ENCODE peak calls at places on chromosomes 6 and 20, in four cellular contexts. H is B cell, V is heart right ventricle, P is chondrocyte. O is an unnamed sample.

GRCh38 chr6:146913842-146914562 is 290.2 kb upstream of the STXBP5 start:
- DNase-seq in H (no peak), V (peak), P (peak), O (peak)

GRCh38 chr6:51855310-51856082 is 231.9 kb downstream of the PKHD1 start:
- DNase-seq in H (no peak), V (no peak), P (no peak), O (peak)

GRCh38 chr6:107488875-107489635 is 862 bp upstream of the SOBP start:
- DNase-seq in H (peak), V (peak), P (no peak), O (no peak)

GRCh38 chr20:52482049-52482448 is 290.5 kb upstream of the ZFP64 start:
- DNase-seq in H (no peak), V (no peak), P (no peak), O (no peak)

GRCh38 chr6:53233309-53233708 is 84.7 kb upstream of the GCM1 start:
- DNase-seq in H (no peak), V (no peak), P (no peak), O (no peak)

GRCh38 chr20:43925215-43925614 is 10.6 kb downstream of the TOX2 start:
- DNase-seq in H (no peak), V (no peak), P (no peak), O (no peak)

GRCh38 chr20:43514062-43514971 is 6.8 kb downstream of the L3MBTL1 start:
- DNase-seq in H (peak), V (peak), P (peak), O (peak)

GRCh38 chr6:152863618-152864326 is 113.2 kb downstream of the VIP start:
- DNase-seq in H (peak), V (no peak), P (no peak), O (peak)

GRCh38 chr6:45535933-45536332 is 158.2 kb upstream of the SUPT3H start:
- DNase-seq in H (no peak), V (no peak), P (no peak), O (no peak)

GRCh38 chr20:38170219-38170902 is 5.3 kb upstream of the TGM2 start:
- DNase-seq in H (no peak), V (no peak), P (no peak), O (no peak)

GRCh38 chr6:122838060-122838780 is 49.2 kb downstream of the SMPDL3A start:
- DNase-seq in H (no peak), V (no peak), P (no peak), O (no peak)

GRCh38 chr6:38163186-38164130 is 343.9 kb downstream of the ZFAND3 start:
- DNase-seq in H (no peak), V (no peak), P (no peak), O (no peak)

GRCh38 chr6:122059918-122060317 is 339.5 kb upstream of the HSF2 start:
- DNase-seq in H (no peak), V (no peak), P (no peak), O (no peak)

GRCh38 chr20:63586797-63587196 is 12.8 kb upstream of the HELZ2 start:
- DNase-seq in H (no peak), V (no peak), P (peak), O (no peak)

GRCh38 chr6:157037165-157037564 is 260.0 kb downstream of the ARID1B start:
- DNase-seq in H (no peak), V (no peak), P (no peak), O (no peak)

GRCh38 chr20:63589261-63590217 is 15.5 kb upstream of the HELZ2 start:
- DNase-seq in H (peak), V (no peak), P (peak), O (no peak)

GRCh38 chr6:55898342-55898741 is 23.0 kb upstream of the BMP5 start:
- DNase-seq in H (no peak), V (no peak), P (no peak), O (no peak)

GRCh38 chr6:54778731-54779130 is 67.8 kb upstream of the FAM83B start:
- DNase-seq in H (no peak), V (no peak), P (no peak), O (no peak)

GRCh38 chr6:105209950-105210706 is 30.3 kb upstream of the POPDC3 start:
- DNase-seq in H (no peak), V (no peak), P (no peak), O (peak)

GRCh38 chr6:165229216-165229615 is 80.2 kb downstream of the C6orf118 start:
- DNase-seq in H (no peak), V (no peak), P (no peak), O (no peak)

GRCh38 chr20:829531-829930 is 4.0 kb upstream of the FAM110A start:
- DNase-seq in H (no peak), V (no peak), P (no peak), O (no peak)

GRCh38 chr6:74606488-74607135 is 599.2 kb downstream of the COL12A1 start:
- DNase-seq in H (no peak), V (no peak), P (no peak), O (peak)

GRCh38 chr6:129679758-129680157 is 30.2 kb downstream of the ARHGAP18 start:
- DNase-seq in H (no peak), V (no peak), P (no peak), O (no peak)

GRCh38 chr20:3560162-3560561 is 89.3 kb downstream of the ATRN start:
- DNase-seq in H (no peak), V (no peak), P (no peak), O (no peak)

GRCh38 chr6:92979281-92979680 is 440.1 kb downstream of the EPHA7 start:
- DNase-seq in H (no peak), V (no peak), P (no peak), O (no peak)

GRCh38 chr6:4856779-4857178 is 80.6 kb downstream of the CDYL start:
- DNase-seq in H (no peak), V (no peak), P (no peak), O (no peak)

GRCh38 chr20:49685809-49686208 is 27.9 kb downstream of the B4GALT5 start:
- DNase-seq in H (no peak), V (no peak), P (no peak), O (peak)

GRCh38 chr6:29847871-29848630 is 20.4 kb downstream of the HLA-G start:
- DNase-seq in H (peak), V (peak), P (no peak), O (peak)

GRCh38 chr6:166904101-166904746 is 52.1 kb downstream of the RNASET2 start:
- DNase-seq in H (no peak), V (no peak), P (no peak), O (no peak)

GRCh38 chr20:36117638-36118037 is 36.9 kb upstream of the EPB41L1 start:
- DNase-seq in H (no peak), V (no peak), P (no peak), O (no peak)

GRCh38 chr6:138188278-138188923 is 26.7 kb downstream of the ARFGEF3 start:
- DNase-seq in H (no peak), V (no peak), P (no peak), O (no peak)

GRCh38 chr6:102670756-102671155 is 1277.2 kb downstream of the GRIK2 start:
- DNase-seq in H (no peak), V (no peak), P (no peak), O (no peak)

GRCh38 chr6:143542915-143543314 is 31.4 kb upstream of the FUCA2 start:
- DNase-seq in H (no peak), V (no peak), P (no peak), O (no peak)

GRCh38 chr20:11901127-11901526 is 16.6 kb upstream of the BTBD3 start:
- DNase-seq in H (no peak), V (no peak), P (no peak), O (peak)

DNA sequence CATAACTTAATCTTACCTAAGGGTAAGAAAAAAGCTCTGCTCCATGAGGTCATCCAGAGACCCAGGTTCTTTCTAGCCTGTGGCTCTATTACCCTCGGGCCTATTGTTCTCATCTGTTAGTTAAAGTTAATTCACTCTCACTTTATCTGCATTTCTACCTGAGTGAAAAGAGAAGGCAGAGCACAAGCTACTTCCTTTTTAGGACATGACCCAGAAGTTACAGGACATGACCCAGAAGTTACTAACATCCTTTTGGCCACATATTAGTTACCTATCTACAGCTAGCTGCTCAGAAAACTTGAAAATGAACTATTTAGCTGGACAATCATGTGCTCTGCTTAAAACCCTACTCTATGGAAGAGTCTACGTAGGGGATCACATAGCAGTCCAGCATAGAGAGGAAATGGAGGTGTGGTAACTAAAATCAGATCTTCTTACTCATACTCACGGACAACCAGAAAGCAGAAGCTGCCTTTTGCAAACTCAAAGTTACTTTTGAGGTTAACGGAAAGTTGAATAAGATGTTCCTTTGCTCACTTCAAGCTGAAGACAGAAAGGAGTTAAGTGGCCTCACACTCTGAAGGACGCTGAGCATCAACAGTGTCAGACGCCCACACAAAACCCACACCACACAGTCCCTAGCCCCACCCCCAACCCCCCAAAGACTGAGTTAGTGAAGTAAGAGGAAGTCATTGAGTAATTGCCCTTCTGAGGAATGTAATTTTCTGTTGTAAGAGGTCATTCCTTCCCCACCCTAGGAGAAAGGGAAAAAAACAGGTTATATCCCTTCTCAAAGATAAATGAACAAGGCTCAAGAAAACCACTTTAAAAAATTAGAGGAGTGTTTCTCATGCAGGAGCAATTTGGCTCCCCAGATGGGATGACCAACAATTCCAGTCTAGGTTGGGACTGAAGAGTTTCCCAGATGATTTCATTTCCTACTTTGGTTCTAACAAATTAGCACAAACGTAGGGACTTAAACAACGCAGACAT is 45.9 kb upstream of the TAB2 start:
- DNase-seq in H (peak), V (no peak), P (no peak), O (peak)
- TF ChIP-seq CTCF in H (no peak), V (no peak), P (no peak), O (no peak)

DNA sequence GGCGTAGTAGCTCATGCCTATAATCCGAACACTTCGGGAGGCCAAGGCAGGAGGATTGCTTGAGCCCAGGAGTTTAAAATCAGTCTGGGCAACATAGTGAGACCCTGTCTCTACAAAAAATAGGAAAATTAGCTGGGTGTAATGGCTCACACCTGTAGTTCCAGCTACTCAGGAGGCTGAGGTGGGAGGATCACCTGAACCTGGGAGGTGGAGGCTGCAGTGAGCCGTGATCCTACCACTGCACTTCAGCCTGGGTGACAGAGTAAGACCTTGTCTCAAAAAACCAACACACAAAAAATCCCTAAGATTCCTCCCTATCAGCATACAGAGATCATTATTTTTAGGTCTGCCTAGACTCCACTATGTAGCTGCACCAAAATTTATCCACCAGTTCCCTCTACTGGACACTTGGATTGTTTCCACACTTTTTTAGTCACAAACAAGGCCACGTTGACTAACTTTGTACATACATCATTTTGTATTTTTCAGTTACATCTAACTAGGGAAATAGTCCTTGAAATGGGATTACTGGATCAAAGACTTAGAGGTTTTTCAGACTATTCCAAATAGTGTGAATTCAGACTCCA is 3.6 kb upstream of the PHF1 start:
- DNase-seq in H (no peak), V (no peak), P (no peak), O (peak)
- TF ChIP-seq CTCF in H (no peak), V (peak), P (peak), O (peak)

GRCh38 chr20:34310481-34311117 is 7.4 kb upstream of the AHCY start:
- DNase-seq in H (no peak), V (no peak), P (no peak), O (no peak)

GRCh38 chr20:34312024-34312460 is 8.9 kb upstream of the AHCY start:
- DNase-seq in H (no peak), V (no peak), P (no peak), O (no peak)

GRCh38 chr20:34311118-34312023 is 8.2 kb upstream of the AHCY start:
- DNase-seq in H (no peak), V (no peak), P (no peak), O (no peak)

GRCh38 chr20:34312544-34313217 is 9.5 kb upstream of the AHCY start:
- DNase-seq in H (peak), V (peak), P (no peak), O (peak)

GRCh38 chr20:34309691-34310090 is 6.5 kb upstream of the AHCY start:
- DNase-seq in H (no peak), V (no peak), P (no peak), O (no peak)
- TF ChIP-seq CTCF in H (no peak), V (no peak), P (no peak), O (no peak)

GRCh38 chr20:18276821-18277220 is 11.5 kb upstream of the ZNF133 start:
- DNase-seq in H (peak), V (peak), P (no peak), O (peak)
- TF ChIP-seq CTCF in H (peak), V (peak), P (peak), O (peak)

DNA sequence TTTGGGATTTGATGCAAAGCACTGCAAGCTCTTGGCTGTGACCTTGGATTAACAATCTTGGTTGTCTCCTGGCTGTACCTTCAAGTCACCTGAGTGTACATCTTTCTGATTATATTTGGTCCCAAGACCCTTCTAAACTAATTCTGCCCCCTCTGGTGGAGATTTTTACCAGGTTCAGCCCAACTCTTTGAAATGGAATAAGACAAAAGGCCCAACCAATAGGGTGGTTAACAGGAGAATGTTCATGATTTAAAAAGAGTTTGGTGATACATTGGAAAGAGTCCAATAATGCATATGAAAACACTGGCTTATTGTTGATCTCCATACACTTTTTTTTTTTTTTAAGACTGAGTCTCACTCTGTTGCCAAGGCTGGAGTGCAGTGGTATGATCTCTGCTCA is 77.5 kb upstream of the CD83 start:
- DNase-seq in H (no peak), V (no peak), P (no peak), O (no peak)
- TF ChIP-seq CTCF in H (no peak), V (no peak), P (peak), O (no peak)

O was measured in AG09309.